ENCODE peak calls at places on chromosomes 5 and 9, in seven cellular contexts. One of them, this sample, is unnamed.

GRCh38 chr9:649128-650074 is 192.1 kb upstream of the DMRT1 start:
- DNase-seq in CD4-positive, alpha-beta T cell: no peak
- DNase-seq in colonic mucosa: no peak
- DNase-seq in bronchial epithelial cell: peak; percentile 82
- DNase-seq in activated CD8-positive, alpha-beta memory T cell treated with anti-CD3 and anti-CD28 coated beads for 24 hours: no peak
- DNase-seq in HTR-8/SVneo: no peak
- DNase-seq in RWPE2: no peak
- DNase-seq in this sample: no peak

GRCh38 chr9:89519393-89519805 is 21.5 kb upstream of the SEMA4D start:
- DNase-seq in CD4-positive, alpha-beta T cell: no peak
- DNase-seq in colonic mucosa: no peak
- DNase-seq in bronchial epithelial cell: peak; percentile 83
- DNase-seq in activated CD8-positive, alpha-beta memory T cell treated with anti-CD3 and anti-CD28 coated beads for 24 hours: no peak
- DNase-seq in HTR-8/SVneo: peak; percentile 21
- DNase-seq in RWPE2: peak; percentile 79
- DNase-seq in this sample: no peak

GRCh38 chr9:88567870-88568269 is 32.9 kb downstream of the NXNL2 start:
- DNase-seq in CD4-positive, alpha-beta T cell: no peak
- DNase-seq in colonic mucosa: no peak
- DNase-seq in bronchial epithelial cell: no peak
- DNase-seq in activated CD8-positive, alpha-beta memory T cell treated with anti-CD3 and anti-CD28 coated beads for 24 hours: no peak
- DNase-seq in HTR-8/SVneo: no peak
- DNase-seq in RWPE2: no peak
- DNase-seq in this sample: no peak

GRCh38 chr5:332843-333242 is 11.3 kb downstream of the AHRR start:
- DNase-seq in CD4-positive, alpha-beta T cell: no peak
- DNase-seq in colonic mucosa: no peak
- DNase-seq in bronchial epithelial cell: no peak
- DNase-seq in activated CD8-positive, alpha-beta memory T cell treated with anti-CD3 and anti-CD28 coated beads for 24 hours: peak; percentile 59
- DNase-seq in HTR-8/SVneo: no peak
- DNase-seq in RWPE2: no peak
- DNase-seq in this sample: no peak

GRCh38 chr5:125372694-125373621 is 626.5 kb upstream of the ZNF608 start:
- DNase-seq in CD4-positive, alpha-beta T cell: no peak
- DNase-seq in colonic mucosa: no peak
- DNase-seq in bronchial epithelial cell: peak; percentile 61
- DNase-seq in activated CD8-positive, alpha-beta memory T cell treated with anti-CD3 and anti-CD28 coated beads for 24 hours: no peak
- DNase-seq in HTR-8/SVneo: no peak
- DNase-seq in RWPE2: no peak
- DNase-seq in this sample: no peak

GRCh38 chr5:88883566-88884434 is 816 bp upstream of the MEF2C start:
- DNase-seq in CD4-positive, alpha-beta T cell: no peak
- DNase-seq in colonic mucosa: peak; percentile 65
- DNase-seq in bronchial epithelial cell: peak; percentile 27
- DNase-seq in activated CD8-positive, alpha-beta memory T cell treated with anti-CD3 and anti-CD28 coated beads for 24 hours: peak; percentile 57
- DNase-seq in HTR-8/SVneo: peak; percentile 22
- DNase-seq in RWPE2: no peak
- DNase-seq in this sample: peak; percentile 11

GRCh38 chr5:78803386-78803785 is 154.8 kb upstream of the LHFPL2 start:
- DNase-seq in CD4-positive, alpha-beta T cell: no peak
- DNase-seq in colonic mucosa: peak; percentile 33
- DNase-seq in bronchial epithelial cell: no peak
- DNase-seq in activated CD8-positive, alpha-beta memory T cell treated with anti-CD3 and anti-CD28 coated beads for 24 hours: no peak
- DNase-seq in HTR-8/SVneo: no peak
- DNase-seq in RWPE2: no peak
- DNase-seq in this sample: no peak

GRCh38 chr5:93252165-93252564 is 328.9 kb downstream of the NR2F1-AS1 start:
- DNase-seq in CD4-positive, alpha-beta T cell: no peak
- DNase-seq in colonic mucosa: no peak
- DNase-seq in bronchial epithelial cell: no peak
- DNase-seq in activated CD8-positive, alpha-beta memory T cell treated with anti-CD3 and anti-CD28 coated beads for 24 hours: no peak
- DNase-seq in HTR-8/SVneo: no peak
- DNase-seq in RWPE2: no peak
- DNase-seq in this sample: no peak

GRCh38 chr9:89407070-89407469 is 88.8 kb downstream of the SECISBP2 start:
- DNase-seq in CD4-positive, alpha-beta T cell: no peak
- DNase-seq in colonic mucosa: no peak
- DNase-seq in bronchial epithelial cell: no peak
- DNase-seq in activated CD8-positive, alpha-beta memory T cell treated with anti-CD3 and anti-CD28 coated beads for 24 hours: no peak
- DNase-seq in HTR-8/SVneo: no peak
- DNase-seq in RWPE2: no peak
- DNase-seq in this sample: no peak

GRCh38 chr5:137761560-137761959 is 7.4 kb upstream of the HNRNPA0 start:
- DNase-seq in CD4-positive, alpha-beta T cell: no peak
- DNase-seq in colonic mucosa: no peak
- DNase-seq in bronchial epithelial cell: peak; percentile 59
- DNase-seq in activated CD8-positive, alpha-beta memory T cell treated with anti-CD3 and anti-CD28 coated beads for 24 hours: no peak
- DNase-seq in HTR-8/SVneo: no peak
- DNase-seq in RWPE2: no peak
- DNase-seq in this sample: no peak

GRCh38 chr9:127015926-127016512 is 101.4 kb downstream of the RALGPS1 start:
- DNase-seq in CD4-positive, alpha-beta T cell: no peak
- DNase-seq in colonic mucosa: no peak
- DNase-seq in bronchial epithelial cell: no peak
- DNase-seq in activated CD8-positive, alpha-beta memory T cell treated with anti-CD3 and anti-CD28 coated beads for 24 hours: no peak
- DNase-seq in HTR-8/SVneo: no peak
- DNase-seq in RWPE2: no peak
- DNase-seq in this sample: no peak

GRCh38 chr5:94968507-94969095 is 316.3 kb downstream of the MCTP1 start:
- DNase-seq in CD4-positive, alpha-beta T cell: no peak
- DNase-seq in colonic mucosa: no peak
- DNase-seq in bronchial epithelial cell: peak; percentile 74
- DNase-seq in activated CD8-positive, alpha-beta memory T cell treated with anti-CD3 and anti-CD28 coated beads for 24 hours: no peak
- DNase-seq in HTR-8/SVneo: peak; percentile 30
- DNase-seq in RWPE2: no peak
- DNase-seq in this sample: peak; percentile 3

GRCh38 chr5:118068886-118069285 is 919.5 kb downstream of the DTWD2 start:
- DNase-seq in CD4-positive, alpha-beta T cell: no peak
- DNase-seq in colonic mucosa: no peak
- DNase-seq in bronchial epithelial cell: no peak
- DNase-seq in activated CD8-positive, alpha-beta memory T cell treated with anti-CD3 and anti-CD28 coated beads for 24 hours: no peak
- DNase-seq in HTR-8/SVneo: no peak
- DNase-seq in RWPE2: no peak
- DNase-seq in this sample: no peak

GRCh38 chr9:79220666-79221065 is 351.1 kb upstream of the TLE4 start:
- DNase-seq in CD4-positive, alpha-beta T cell: no peak
- DNase-seq in colonic mucosa: no peak
- DNase-seq in bronchial epithelial cell: no peak
- DNase-seq in activated CD8-positive, alpha-beta memory T cell treated with anti-CD3 and anti-CD28 coated beads for 24 hours: no peak
- DNase-seq in HTR-8/SVneo: no peak
- DNase-seq in RWPE2: no peak
- DNase-seq in this sample: no peak

GRCh38 chr5:139835656-139836055 is 40.0 kb downstream of the PSD2 start:
- DNase-seq in CD4-positive, alpha-beta T cell: no peak
- DNase-seq in colonic mucosa: no peak
- DNase-seq in bronchial epithelial cell: no peak
- DNase-seq in activated CD8-positive, alpha-beta memory T cell treated with anti-CD3 and anti-CD28 coated beads for 24 hours: no peak
- DNase-seq in HTR-8/SVneo: no peak
- DNase-seq in RWPE2: peak; percentile 18
- DNase-seq in this sample: no peak

This sample was measured in KG1.